ENCODE peak calls at places on chromosomes 11 and 22, in seven cellular contexts. S, R, H, Z, F, K and P are unnamed samples.

GRCh38 chr11:34329876-34330275 is 27.9 kb downstream of the ABTB2 start:
- DNase-seq in Z (no peak), F (no peak), R (no peak), H (no peak), S (no peak), K (no peak), P (no peak)

GRCh38 chr11:65559951-65560537 is 1.9 kb upstream of the LTBP3 start:
- DNase-seq in H (no peak), K (no peak), Z (no peak), R (peak; percentile 30), F (peak; percentile 46), S (no peak), P (peak; percentile 96)

GRCh38 chr11:575324-575995 is 810 bp upstream of the PHRF1 start:
- DNase-seq in Z (no peak), S (peak; percentile 95), H (peak; percentile 96), K (no peak), R (no peak), F (no peak), P (no peak)

GRCh38 chr11:72208281-72208680 is 8.3 kb upstream of the FOLR2 start:
- DNase-seq in H (no peak), S (no peak), K (no peak), F (no peak), Z (no peak), R (no peak), P (no peak)

GRCh38 chr22:22244337-22245250 is at the start of gene VPREB1:
- DNase-seq in R (no peak), H (no peak), F (no peak), K (no peak), Z (no peak), S (no peak), P (peak; percentile 76)

GRCh38 chr11:12845739-12846358 is 163.3 kb upstream of the RASSF10 start:
- DNase-seq in S (no peak), F (no peak), H (peak; percentile 72), R (no peak), K (no peak), Z (no peak), P (no peak)

GRCh38 chr11:35955636-35956035 is 11.8 kb downstream of the LDLRAD3 start:
- DNase-seq in S (no peak), Z (no peak), R (no peak), K (no peak), F (no peak), H (no peak), P (no peak)

GRCh38 chr11:117794772-117795629 is 2.0 kb downstream of the DSCAML1 start:
- DNase-seq in S (no peak), F (no peak), H (no peak), Z (no peak), K (no peak), R (no peak), P (no peak)

GRCh38 chr11:120710354-120711187 is 199.0 kb downstream of the GRIK4 start:
- DNase-seq in K (no peak), F (peak; percentile 83), R (no peak), H (peak; percentile 72), Z (no peak), S (peak; percentile 71), P (peak; percentile 92)

GRCh38 chr22:46386312-46386711 is 50.8 kb downstream of the TRMU start:
- DNase-seq in S (no peak), F (no peak), K (no peak), H (no peak), Z (no peak), R (no peak), P (no peak)

GRCh38 chr11:119450590-119450989 is 27.6 kb upstream of the THY1 start:
- DNase-seq in F (no peak), S (no peak), K (no peak), R (no peak), Z (no peak), H (no peak), P (no peak)

GRCh38 chr11:70895061-70895670 is 357.2 kb downstream of the SHANK2 start:
- DNase-seq in F (no peak), R (no peak), Z (no peak), H (no peak), S (peak; percentile 51), K (no peak), P (peak; percentile 25)
- H3K36me3 ChIP-seq in F (no peaks in the 10 kb centered on the region), R (no peaks in the 10 kb centered on the region), Z (no peaks in the 10 kb centered on the region), H (no peaks in the 10 kb centered on the region), S (no peaks in the 10 kb centered on the region), K (no peaks in the 10 kb centered on the region), P (no peaks in the 10 kb centered on the region)

GRCh38 chr11:125679397-125679796 is 1.2 kb downstream of the ACRV1 start:
- DNase-seq in F (no peak), H (no peak), Z (peak; percentile 6), K (no peak), S (no peak), R (no peak), P (peak; percentile 48)

GRCh38 chr11:125675196-125675595 is 5.5 kb downstream of the ACRV1 start:
- DNase-seq in H (no peak), S (no peak), R (no peak), Z (no peak), F (no peak), K (no peak), P (no peak)

GRCh38 chr11:125670131-125670530 is 10.5 kb downstream of the ACRV1 start:
- DNase-seq in S (no peak), R (no peak), H (no peak), K (no peak), Z (no peak), F (no peak), P (no peak)

GRCh38 chr11:125671561-125671960 is 9.1 kb downstream of the ACRV1 start:
- DNase-seq in H (no peak), S (no peak), K (no peak), R (no peak), Z (no peak), F (no peak), P (no peak)

GRCh38 chr11:125674210-125674609 is 6.4 kb downstream of the ACRV1 start:
- DNase-seq in Z (no peak), H (no peak), R (no peak), S (no peak), K (no peak), F (no peak), P (no peak)
- H3K36me3 ChIP-seq in Z (no peaks in the 10 kb centered on the region), H (peaks cover 16% of the 10 kb centered on the region), R (no peaks in the 10 kb centered on the region), S (no peaks in the 10 kb centered on the region), K (no peaks in the 10 kb centered on the region), F (no peaks in the 10 kb centered on the region), P (peaks cover 9% of the 10 kb centered on the region)

DNA sequence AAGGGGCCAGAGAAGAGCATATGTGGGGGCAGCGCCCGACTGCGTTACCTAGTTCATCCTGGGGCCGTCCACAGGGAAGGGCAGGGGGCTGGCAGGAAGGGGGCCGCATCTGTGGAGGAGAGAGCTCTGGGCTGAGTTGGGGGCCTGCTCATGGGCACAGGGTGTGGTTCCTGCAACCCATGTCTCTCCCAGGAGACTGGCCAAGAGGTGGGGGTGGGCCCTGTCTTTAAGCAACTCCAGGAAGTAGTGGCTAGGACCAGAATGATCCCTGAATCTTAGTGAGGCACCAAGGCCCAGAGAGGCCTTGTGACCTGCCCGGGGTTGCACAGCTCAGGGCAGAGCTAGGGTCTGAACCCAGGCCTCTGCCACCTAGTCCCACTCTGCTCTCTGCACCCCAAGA is 21.9 kb downstream of the CSNK1E start:
- DNase-seq in Z (no peak), F (no peak), S (no peak), H (no peak), R (no peak), K (no peak), P (peak; percentile 66)
- H3K36me3 ChIP-seq in Z (peaks cover 50% of the 10 kb centered on the region), F (peaks cover 89% of the 10 kb centered on the region), S (peaks cover 93% of the 10 kb centered on the region), H (no peaks in the 10 kb centered on the region), R (peaks cover 74% of the 10 kb centered on the region), K (peaks cover 32% of the 10 kb centered on the region), P (peaks cover 98% of the 10 kb centered on the region)

GRCh38 chr11:62885137-62885536 is 4.4 kb downstream of the SLC3A2 start:
- DNase-seq in H (no peak), K (no peak), Z (no peak), S (no peak), F (no peak), R (no peak), P (peak; percentile 32)
- H3K36me3 ChIP-seq in H (peaks cover 6% of the 10 kb centered on the region), K (peaks cover 65% of the 10 kb centered on the region), Z (peaks cover 71% of the 10 kb centered on the region), S (peaks cover 77% of the 10 kb centered on the region), F (peaks cover 79% of the 10 kb centered on the region), R (peaks cover 69% of the 10 kb centered on the region), P (peaks cover 77% of the 10 kb centered on the region)

DNA sequence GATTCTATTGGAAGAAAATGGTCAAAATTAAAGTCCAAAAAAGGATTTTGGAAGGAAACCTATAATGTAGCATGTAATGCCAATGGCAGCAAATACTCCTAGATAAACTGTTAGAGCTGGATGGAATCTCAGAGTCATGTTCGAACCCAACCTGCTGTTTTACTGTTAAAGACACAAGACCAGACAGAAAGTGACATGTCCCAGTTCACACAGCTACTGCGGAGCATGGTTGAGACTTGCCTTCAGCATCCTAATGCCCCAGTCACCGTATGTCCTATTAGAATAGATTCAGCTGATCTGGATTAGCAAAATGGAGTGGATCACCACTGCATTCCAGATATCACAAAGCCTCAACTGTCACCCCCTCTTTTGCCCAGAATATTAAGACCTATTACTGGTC is 14.9 kb downstream of the PISD start:
- DNase-seq in H (no peak), S (no peak), Z (no peak), R (no peak), K (no peak), F (no peak), P (no peak)
- H3K36me3 ChIP-seq in H (no peaks in the 10 kb centered on the region), S (peaks cover 74% of the 10 kb centered on the region), Z (peaks cover 43% of the 10 kb centered on the region), R (peaks cover 13% of the 10 kb centered on the region), K (peaks cover 28% of the 10 kb centered on the region), F (peaks cover 2% of the 10 kb centered on the region), P (peaks cover 27% of the 10 kb centered on the region)

GRCh38 chr11:128779036-128779435 is 85.2 kb downstream of the FLI1 start:
- DNase-seq in F (peak; percentile 52), K (no peak), S (no peak), H (no peak), Z (no peak), R (no peak), P (peak; percentile 89)

GRCh38 chr11:128775513-128775912 is 81.6 kb downstream of the FLI1 start:
- DNase-seq in Z (no peak), S (no peak), F (peak; percentile 36), H (no peak), R (no peak), K (no peak), P (peak; percentile 69)

GRCh38 chr11:128776088-128776433 is 82.2 kb downstream of the FLI1 start:
- DNase-seq in S (no peak), R (no peak), F (no peak), K (no peak), Z (peak; percentile 66), H (no peak), P (peak; percentile 52)

GRCh38 chr11:128776434-128777284 is 82.8 kb downstream of the FLI1 start:
- DNase-seq in F (peak; percentile 59), S (no peak), H (peak; percentile 78), R (no peak), K (no peak), Z (peak; percentile 62), P (peak; percentile 95)

DNA sequence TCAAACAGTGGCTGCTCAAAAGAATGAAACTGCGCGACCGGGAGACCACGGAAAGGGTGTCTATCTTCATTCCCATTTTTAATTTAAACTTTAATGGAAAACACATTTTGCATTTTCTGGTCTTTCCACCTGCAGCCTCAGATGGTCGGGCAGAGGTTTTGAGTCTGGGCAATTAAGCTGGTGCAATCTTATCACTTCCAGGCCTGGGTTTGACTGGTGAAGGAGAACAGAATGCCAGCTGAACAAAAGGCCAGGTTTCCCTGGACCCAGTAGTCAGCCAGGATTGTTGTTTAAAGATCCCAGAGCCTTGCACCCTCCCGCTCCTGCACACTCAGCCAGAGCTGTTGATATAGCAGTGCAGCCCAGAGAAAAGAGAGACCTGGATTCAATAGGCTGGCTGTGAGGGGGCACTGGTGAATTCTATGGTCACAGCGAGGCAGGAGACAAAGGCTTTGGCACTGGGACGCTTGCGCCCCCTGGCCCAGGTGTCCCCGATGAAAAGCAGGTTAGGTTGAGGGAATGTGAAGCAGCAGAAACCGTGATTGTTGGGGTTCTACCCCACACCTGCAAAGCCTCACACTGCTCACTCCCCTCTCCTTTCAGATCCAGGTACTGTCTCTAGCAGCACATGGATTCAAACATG is 83.6 kb downstream of the FLI1 start:
- DNase-seq in R (no peak), S (no peak), H (peak; percentile 34), F (no peak), K (no peak), Z (no peak), P (no peak)
- H3K36me3 ChIP-seq in R (no peaks in the 10 kb centered on the region), S (peaks cover 100% of the 10 kb centered on the region), H (no peaks in the 10 kb centered on the region), F (peaks cover 8% of the 10 kb centered on the region), K (no peaks in the 10 kb centered on the region), Z (peaks cover 90% of the 10 kb centered on the region), P (peaks cover 35% of the 10 kb centered on the region)